ENCODE peak calls at places on chromosomes 7 and 10, in ten cellular contexts. One of them, this sample, is unnamed.

GRCh38 chr7:100965051-100965722 is 4.2 kb upstream of the MUC12 start:
- DNase-seq in esophagus muscularis mucosa: no peak
- DNase-seq in cardiac fibroblast: no peak
- DNase-seq in BE2C: no peak
- DNase-seq in transverse colon: no peak
- DNase-seq in osteocyte: no peak
- DNase-seq in heart right ventricle: no peak
- DNase-seq in breast epithelium: no peak
- DNase-seq in cardiac muscle cell: no peak
- DNase-seq in fibroblast of lung: no peak
- DNase-seq in this sample: no peak

GRCh38 chr7:21355406-21355874 is 72.4 kb upstream of the SP4 start:
- DNase-seq in esophagus muscularis mucosa: no peak
- DNase-seq in cardiac fibroblast: no peak
- DNase-seq in BE2C: no peak
- DNase-seq in transverse colon: peak
- DNase-seq in osteocyte: no peak
- DNase-seq in heart right ventricle: no peak
- DNase-seq in breast epithelium: no peak
- DNase-seq in cardiac muscle cell: no peak
- DNase-seq in fibroblast of lung: no peak
- DNase-seq in this sample: peak

GRCh38 chr7:138074121-138074520 is 2.1 kb upstream of the AKR1D1 start:
- DNase-seq in esophagus muscularis mucosa: no peak
- DNase-seq in cardiac fibroblast: no peak
- DNase-seq in BE2C: no peak
- DNase-seq in transverse colon: no peak
- DNase-seq in osteocyte: no peak
- DNase-seq in heart right ventricle: no peak
- DNase-seq in breast epithelium: no peak
- DNase-seq in cardiac muscle cell: no peak
- DNase-seq in fibroblast of lung: no peak
- DNase-seq in this sample: no peak

GRCh38 chr10:7525314-7526016 is 114.6 kb upstream of the SFMBT2 start:
- DNase-seq in esophagus muscularis mucosa: no peak
- DNase-seq in cardiac fibroblast: peak
- DNase-seq in BE2C: peak
- DNase-seq in transverse colon: peak
- DNase-seq in osteocyte: no peak
- DNase-seq in heart right ventricle: no peak
- DNase-seq in breast epithelium: peak
- DNase-seq in cardiac muscle cell: peak
- DNase-seq in fibroblast of lung: peak
- DNase-seq in this sample: peak

GRCh38 chr7:94295805-94296204 is 98.9 kb upstream of the COL1A2 start:
- DNase-seq in esophagus muscularis mucosa: no peak
- DNase-seq in cardiac fibroblast: peak
- DNase-seq in BE2C: no peak
- DNase-seq in transverse colon: no peak
- DNase-seq in osteocyte: no peak
- DNase-seq in heart right ventricle: no peak
- DNase-seq in breast epithelium: no peak
- DNase-seq in cardiac muscle cell: peak
- DNase-seq in fibroblast of lung: peak
- DNase-seq in this sample: no peak

GRCh38 chr7:29877196-29877595 is 70.9 kb downstream of the WIPF3 start:
- DNase-seq in esophagus muscularis mucosa: no peak
- DNase-seq in cardiac fibroblast: peak
- DNase-seq in BE2C: no peak
- DNase-seq in transverse colon: no peak
- DNase-seq in osteocyte: no peak
- DNase-seq in heart right ventricle: no peak
- DNase-seq in breast epithelium: peak
- DNase-seq in cardiac muscle cell: no peak
- DNase-seq in fibroblast of lung: no peak
- DNase-seq in this sample: peak

GRCh38 chr7:26667514-26668133 is 196.8 kb downstream of the SKAP2 start:
- DNase-seq in esophagus muscularis mucosa: no peak
- DNase-seq in cardiac fibroblast: peak
- DNase-seq in BE2C: peak
- DNase-seq in transverse colon: peak
- DNase-seq in osteocyte: peak
- DNase-seq in heart right ventricle: no peak
- DNase-seq in breast epithelium: peak
- DNase-seq in cardiac muscle cell: peak
- DNase-seq in fibroblast of lung: peak
- DNase-seq in this sample: peak

GRCh38 chr10:122475130-122475529 is 13.8 kb downstream of the HTRA1 start:
- DNase-seq in esophagus muscularis mucosa: no peak
- DNase-seq in cardiac fibroblast: peak
- DNase-seq in BE2C: no peak
- DNase-seq in transverse colon: no peak
- DNase-seq in osteocyte: no peak
- DNase-seq in heart right ventricle: peak
- DNase-seq in breast epithelium: no peak
- DNase-seq in cardiac muscle cell: peak
- DNase-seq in fibroblast of lung: no peak
- DNase-seq in this sample: no peak

GRCh38 chr10:118565301-118566075 is 30.0 kb downstream of the PRLHR start:
- DNase-seq in esophagus muscularis mucosa: peak
- DNase-seq in cardiac fibroblast: no peak
- DNase-seq in BE2C: no peak
- DNase-seq in transverse colon: no peak
- DNase-seq in osteocyte: peak
- DNase-seq in heart right ventricle: no peak
- DNase-seq in breast epithelium: no peak
- DNase-seq in cardiac muscle cell: no peak
- DNase-seq in fibroblast of lung: no peak
- DNase-seq in this sample: no peak

GRCh38 chr10:118563373-118563890 is 32.0 kb downstream of the PRLHR start:
- DNase-seq in esophagus muscularis mucosa: peak
- DNase-seq in cardiac fibroblast: no peak
- DNase-seq in BE2C: no peak
- DNase-seq in transverse colon: no peak
- DNase-seq in osteocyte: peak
- DNase-seq in heart right ventricle: no peak
- DNase-seq in breast epithelium: no peak
- DNase-seq in cardiac muscle cell: no peak
- DNase-seq in fibroblast of lung: no peak
- DNase-seq in this sample: no peak

GRCh38 chr10:118562877-118563276 is 32.6 kb downstream of the PRLHR start:
- DNase-seq in esophagus muscularis mucosa: no peak
- DNase-seq in cardiac fibroblast: no peak
- DNase-seq in BE2C: no peak
- DNase-seq in transverse colon: no peak
- DNase-seq in osteocyte: no peak
- DNase-seq in heart right ventricle: no peak
- DNase-seq in breast epithelium: no peak
- DNase-seq in cardiac muscle cell: no peak
- DNase-seq in fibroblast of lung: no peak
- DNase-seq in this sample: no peak

GRCh38 chr10:118564114-118564513 is 31.3 kb downstream of the PRLHR start:
- DNase-seq in esophagus muscularis mucosa: no peak
- DNase-seq in cardiac fibroblast: no peak
- DNase-seq in BE2C: no peak
- DNase-seq in transverse colon: no peak
- DNase-seq in osteocyte: peak
- DNase-seq in heart right ventricle: no peak
- DNase-seq in breast epithelium: no peak
- DNase-seq in cardiac muscle cell: no peak
- DNase-seq in fibroblast of lung: no peak
- DNase-seq in this sample: no peak

DNA sequence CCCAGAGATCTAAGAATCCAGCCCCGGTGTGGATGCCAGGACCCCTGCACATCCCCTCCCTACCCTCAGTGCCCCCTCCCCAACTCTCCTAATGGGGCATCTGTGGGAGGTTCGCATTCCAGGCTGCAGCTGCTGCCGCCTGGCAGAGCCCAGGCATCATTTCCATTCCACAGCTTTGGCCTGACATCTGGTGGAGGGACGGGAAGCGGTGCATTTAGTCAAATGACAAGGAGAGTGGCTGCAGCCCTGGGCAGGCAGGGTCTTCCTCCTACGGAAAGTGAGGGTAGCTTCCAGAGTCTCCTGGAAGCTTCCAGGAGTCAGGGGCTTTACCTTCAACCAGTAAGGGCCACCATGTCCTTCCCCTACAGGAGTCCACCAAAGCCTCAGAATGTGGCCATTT is 30.8 kb downstream of the PRLHR start:
- DNase-seq in esophagus muscularis mucosa: no peak
- DNase-seq in cardiac fibroblast: no peak
- DNase-seq in BE2C: peak
- DNase-seq in transverse colon: no peak
- DNase-seq in osteocyte: peak
- DNase-seq in heart right ventricle: no peak
- DNase-seq in breast epithelium: no peak
- DNase-seq in cardiac muscle cell: peak
- DNase-seq in fibroblast of lung: peak
- DNase-seq in this sample: no peak
- TF ChIP-seq CTCF in esophagus muscularis mucosa: no peak
- TF ChIP-seq CTCF in cardiac fibroblast: peak
- TF ChIP-seq CTCF in BE2C: peak
- TF ChIP-seq CTCF in transverse colon: no peak
- TF ChIP-seq CTCF in osteocyte: peak
- TF ChIP-seq CTCF in heart right ventricle: no peak
- TF ChIP-seq CTCF in breast epithelium: no peak
- TF ChIP-seq CTCF in cardiac muscle cell: no peak
- TF ChIP-seq CTCF in fibroblast of lung: peak
- TF ChIP-seq CTCF in this sample: peak

GRCh38 chr7:50461695-50462094 is 11.5 kb upstream of the FIGNL1 start:
- DNase-seq in esophagus muscularis mucosa: no peak
- DNase-seq in cardiac fibroblast: no peak
- DNase-seq in BE2C: no peak
- DNase-seq in transverse colon: no peak
- DNase-seq in osteocyte: no peak
- DNase-seq in heart right ventricle: no peak
- DNase-seq in breast epithelium: no peak
- DNase-seq in cardiac muscle cell: no peak
- DNase-seq in fibroblast of lung: no peak
- DNase-seq in this sample: no peak
- TF ChIP-seq CTCF in esophagus muscularis mucosa: no peak
- TF ChIP-seq CTCF in cardiac fibroblast: no peak
- TF ChIP-seq CTCF in BE2C: no peak
- TF ChIP-seq CTCF in transverse colon: no peak
- TF ChIP-seq CTCF in osteocyte: no peak
- TF ChIP-seq CTCF in heart right ventricle: no peak
- TF ChIP-seq CTCF in breast epithelium: no peak
- TF ChIP-seq CTCF in cardiac muscle cell: no peak
- TF ChIP-seq CTCF in fibroblast of lung: no peak
- TF ChIP-seq CTCF in this sample: no peak

DNA sequence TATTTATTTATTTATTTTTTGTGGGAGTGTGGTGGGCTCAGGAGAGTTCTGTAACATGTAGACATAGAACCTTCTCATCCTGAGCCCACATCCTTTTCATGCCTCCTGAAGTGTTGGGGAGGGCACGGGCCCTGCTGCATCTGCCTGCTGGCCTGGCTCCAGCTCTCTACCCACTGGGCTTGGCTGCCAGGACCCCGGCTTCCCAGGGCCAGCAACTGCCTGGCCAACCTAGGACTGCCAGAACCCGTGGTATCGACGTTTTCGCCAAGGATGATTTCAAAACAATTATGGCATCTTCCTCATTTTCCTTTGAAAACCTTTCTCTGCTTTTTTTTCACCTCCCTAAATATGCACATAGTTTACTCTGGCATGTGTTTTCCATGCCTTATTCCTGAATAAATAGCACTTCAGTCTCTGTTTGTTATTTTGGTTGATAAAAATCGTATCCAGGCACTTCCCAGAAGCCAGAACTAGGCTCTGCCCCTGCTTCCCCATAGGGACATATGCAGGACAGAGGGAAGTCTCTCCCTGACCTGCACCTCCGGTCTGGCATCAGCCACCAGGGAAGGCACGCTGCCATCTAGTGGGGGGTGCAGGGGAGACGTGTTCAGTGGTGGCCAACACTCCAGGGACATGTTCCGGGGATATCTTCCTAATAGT is 31.0 kb upstream of the ANTXRL start:
- DNase-seq in esophagus muscularis mucosa: peak
- DNase-seq in cardiac fibroblast: peak
- DNase-seq in BE2C: peak
- DNase-seq in transverse colon: peak
- DNase-seq in osteocyte: peak
- DNase-seq in heart right ventricle: peak
- DNase-seq in breast epithelium: peak
- DNase-seq in cardiac muscle cell: peak
- DNase-seq in fibroblast of lung: peak
- DNase-seq in this sample: peak
- TF ChIP-seq CTCF in esophagus muscularis mucosa: peak
- TF ChIP-seq CTCF in cardiac fibroblast: peak
- TF ChIP-seq CTCF in BE2C: peak
- TF ChIP-seq CTCF in transverse colon: peak
- TF ChIP-seq CTCF in osteocyte: peak
- TF ChIP-seq CTCF in heart right ventricle: peak
- TF ChIP-seq CTCF in breast epithelium: no peak
- TF ChIP-seq CTCF in cardiac muscle cell: peak
- TF ChIP-seq CTCF in fibroblast of lung: peak
- TF ChIP-seq CTCF in this sample: peak

GRCh38 chr10:86755454-86755739 is 1.0 kb upstream of the BMPR1A start:
- DNase-seq in esophagus muscularis mucosa: no peak
- DNase-seq in cardiac fibroblast: no peak
- DNase-seq in BE2C: no peak
- DNase-seq in transverse colon: no peak
- DNase-seq in osteocyte: no peak
- DNase-seq in heart right ventricle: no peak
- DNase-seq in breast epithelium: no peak
- DNase-seq in cardiac muscle cell: no peak
- DNase-seq in fibroblast of lung: no peak
- DNase-seq in this sample: no peak

GRCh38 chr10:86756511-86757109 is at the start of gene BMPR1A:
- DNase-seq in esophagus muscularis mucosa: no peak
- DNase-seq in cardiac fibroblast: peak
- DNase-seq in BE2C: no peak
- DNase-seq in transverse colon: no peak
- DNase-seq in osteocyte: peak
- DNase-seq in heart right ventricle: no peak
- DNase-seq in breast epithelium: peak
- DNase-seq in cardiac muscle cell: peak
- DNase-seq in fibroblast of lung: no peak
- DNase-seq in this sample: no peak

GRCh38 chr10:86755740-86756510 is 494 bp upstream of the BMPR1A start:
- DNase-seq in esophagus muscularis mucosa: peak
- DNase-seq in cardiac fibroblast: peak
- DNase-seq in BE2C: peak
- DNase-seq in transverse colon: peak
- DNase-seq in osteocyte: peak
- DNase-seq in heart right ventricle: peak
- DNase-seq in breast epithelium: peak
- DNase-seq in cardiac muscle cell: peak
- DNase-seq in fibroblast of lung: peak
- DNase-seq in this sample: peak

GRCh38 chr10:86758231-86759072 is 2.0 kb downstream of the BMPR1A start:
- DNase-seq in esophagus muscularis mucosa: no peak
- DNase-seq in cardiac fibroblast: peak
- DNase-seq in BE2C: no peak
- DNase-seq in transverse colon: no peak
- DNase-seq in osteocyte: no peak
- DNase-seq in heart right ventricle: no peak
- DNase-seq in breast epithelium: no peak
- DNase-seq in cardiac muscle cell: no peak
- DNase-seq in fibroblast of lung: peak
- DNase-seq in this sample: no peak

DNA sequence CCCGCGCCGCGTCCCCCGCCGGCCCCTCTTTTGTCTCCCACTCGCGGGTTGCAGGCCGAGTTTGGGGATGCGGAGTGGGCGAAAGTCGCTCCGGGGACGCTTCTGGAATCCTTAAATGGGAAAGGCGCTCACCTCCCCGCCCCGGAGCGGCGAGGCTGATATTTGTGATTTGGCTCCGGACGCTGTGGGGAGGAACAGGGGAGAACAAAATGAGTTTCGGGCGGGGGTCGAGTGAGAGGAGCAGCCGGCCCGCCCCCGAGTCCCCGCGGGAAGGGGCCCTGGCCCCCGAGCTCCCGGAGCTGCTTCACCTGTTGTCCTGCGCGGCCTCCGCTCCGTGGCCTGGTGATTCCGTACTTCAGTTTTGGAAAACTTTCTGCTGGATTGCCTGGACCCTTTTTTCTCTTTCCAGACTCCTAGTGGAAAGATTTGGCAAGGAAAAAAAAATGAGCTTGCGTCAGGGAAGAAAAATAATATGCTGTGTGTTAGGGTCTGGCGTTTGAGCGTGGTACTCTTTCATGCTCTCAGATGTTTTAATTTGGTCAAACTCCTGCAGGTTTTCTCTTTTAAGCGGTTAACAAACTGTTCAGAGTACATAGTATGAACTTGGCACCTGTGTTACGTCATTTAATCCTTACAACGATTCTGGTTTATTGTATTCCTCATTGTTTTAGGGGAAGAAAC is 831 bp downstream of the BMPR1A start:
- DNase-seq in esophagus muscularis mucosa: no peak
- DNase-seq in cardiac fibroblast: peak
- DNase-seq in BE2C: peak
- DNase-seq in transverse colon: peak
- DNase-seq in osteocyte: peak
- DNase-seq in heart right ventricle: peak
- DNase-seq in breast epithelium: peak
- DNase-seq in cardiac muscle cell: peak
- DNase-seq in fibroblast of lung: peak
- DNase-seq in this sample: peak
- TF ChIP-seq CTCF in esophagus muscularis mucosa: peak
- TF ChIP-seq CTCF in cardiac fibroblast: peak
- TF ChIP-seq CTCF in BE2C: peak
- TF ChIP-seq CTCF in transverse colon: peak
- TF ChIP-seq CTCF in osteocyte: peak
- TF ChIP-seq CTCF in heart right ventricle: no peak
- TF ChIP-seq CTCF in breast epithelium: peak
- TF ChIP-seq CTCF in cardiac muscle cell: peak
- TF ChIP-seq CTCF in fibroblast of lung: peak
- TF ChIP-seq CTCF in this sample: peak